ENCODE peak calls at places on chromosomes 7 and 10, in five cellular contexts. T, F, Z, O and P are unnamed samples.

GRCh38 chr10:32338262-32338661 is 8.7 kb downstream of the EPC1 start:
- DNase-seq in T (no peak), F (no peak), Z (no peak), O (no peak), P (no peak)

GRCh38 chr10:3102721-3103410 is 35.5 kb downstream of the PFKP start:
- DNase-seq in T (peak; percentile 77), F (no peak), Z (no peak), O (peak; percentile 78), P (no peak)

GRCh38 chr10:128843972-128844371 is 623.1 kb upstream of the MGMT start:
- DNase-seq in T (peak; percentile 44), F (no peak), Z (peak; percentile 2), O (no peak), P (no peak)

GRCh38 chr7:98051118-98051744 is 55.4 kb upstream of the LMTK2 start:
- DNase-seq in T (no peak), F (no peak), Z (peak; percentile 58), O (no peak), P (no peak)

GRCh38 chr7:38070718-38071117 is 107.3 kb upstream of the STARD3NL start:
- DNase-seq in T (peak; percentile 51), F (peak; percentile 19), Z (peak; percentile 6), O (peak; percentile 35), P (peak; percentile 2)

GRCh38 chr10:77328272-77328816 is 309.3 kb downstream of the KCNMA1 start:
- DNase-seq in T (peak; percentile 47), F (no peak), Z (no peak), O (peak; percentile 62), P (peak; percentile 45)

GRCh38 chr7:4861673-4862072 is at the start of gene PAPOLB:
- DNase-seq in T (peak; percentile 8), F (no peak), Z (no peak), O (no peak), P (no peak)

GRCh38 chr10:22997102-22997501 is 69.2 kb downstream of the ARMC3 start:
- DNase-seq in T (peak; percentile 55), F (no peak), Z (peak; percentile 19), O (peak; percentile 33), P (peak; percentile 33)

GRCh38 chr10:5538446-5538845 is 13.7 kb downstream of the CALML3 start:
- DNase-seq in T (peak; percentile 48), F (peak; percentile 78), Z (no peak), O (peak; percentile 70), P (peak; percentile 61)

GRCh38 chr7:21300692-21301091 is 127.2 kb upstream of the SP4 start:
- DNase-seq in T (no peak), F (no peak), Z (peak; percentile 8), O (no peak), P (no peak)

GRCh38 chr10:30581779-30582380 is 47.7 kb downstream of the LYZL2 start:
- DNase-seq in T (peak; percentile 74), F (no peak), Z (peak; percentile 36), O (peak; percentile 68), P (peak; percentile 50)

GRCh38 chr7:16357921-16358320 is 63.4 kb downstream of the CRPPA start:
- DNase-seq in T (no peak), F (no peak), Z (no peak), O (no peak), P (no peak)

GRCh38 chr10:83545901-83546391 is 593.4 kb upstream of the GHITM start:
- DNase-seq in T (peak; percentile 59), F (no peak), Z (no peak), O (peak; percentile 79), P (peak; percentile 14)

GRCh38 chr7:122423591-122423990 is 119.0 kb upstream of the FEZF1 start:
- DNase-seq in T (no peak), F (no peak), Z (no peak), O (no peak), P (no peak)

GRCh38 chr7:55961994-55962393 is 2.4 kb upstream of the NIPSNAP2 start:
- DNase-seq in T (no peak), F (peak; percentile 61), Z (no peak), O (no peak), P (no peak)

GRCh38 chr7:29146082-29146706 is at the start of gene CPVL:
- DNase-seq in T (peak; percentile 8), F (no peak), Z (peak; percentile 29), O (no peak), P (no peak)

GRCh38 chr10:123134058-123134914 is 1.5 kb upstream of the HMX3 start:
- DNase-seq in T (peak; percentile 43), F (no peak), Z (no peak), O (no peak), P (no peak)

GRCh38 chr10:64286533-64286932 is 765.3 kb downstream of the REEP3 start:
- DNase-seq in T (no peak), F (no peak), Z (no peak), O (no peak), P (no peak)

GRCh38 chr10:33087922-33088321 is 129.9 kb upstream of the ITGB1 start:
- DNase-seq in T (no peak), F (no peak), Z (no peak), O (no peak), P (no peak)

GRCh38 chr7:68820321-68820720 is 778.0 kb upstream of the AUTS2 start:
- DNase-seq in T (no peak), F (no peak), Z (no peak), O (no peak), P (no peak)

GRCh38 chr10:6175329-6176055 is 27.2 kb upstream of the PFKFB3 start:
- DNase-seq in T (no peak), F (no peak), Z (no peak), O (no peak), P (no peak)

GRCh38 chr10:6145414-6145978 is 56.7 kb downstream of the RBM17 start:
- DNase-seq in T (no peak), F (no peak), Z (no peak), O (no peak), P (no peak)

GRCh38 chr7:151491859-151492258 is 27.8 kb downstream of the RHEB start:
- DNase-seq in T (peak; percentile 81), F (peak; percentile 99), Z (peak; percentile 73), O (peak; percentile 83), P (peak; percentile 82)

GRCh38 chr7:120825576-120825975 is 32.4 kb downstream of the TSPAN12 start:
- DNase-seq in T (no peak), F (no peak), Z (no peak), O (no peak), P (peak; percentile 30)

GRCh38 chr10:27701971-27702537 is 43.6 kb downstream of the MKX start:
- DNase-seq in T (no peak), F (no peak), Z (no peak), O (no peak), P (no peak)

GRCh38 chr7:44631458-44632115 is 25.2 kb downstream of the OGDH start:
- DNase-seq in T (peak; percentile 75), F (no peak), Z (no peak), O (peak; percentile 54), P (peak; percentile 93)

GRCh38 chr7:3206771-3207191 is 94.3 kb upstream of the SDK1 start:
- DNase-seq in T (no peak), F (no peak), Z (no peak), O (no peak), P (no peak)

GRCh38 chr10:86401588-86402282 is 35.1 kb upstream of the GRID1 start:
- DNase-seq in T (no peak), F (no peak), Z (no peak), O (no peak), P (no peak)

DNA sequence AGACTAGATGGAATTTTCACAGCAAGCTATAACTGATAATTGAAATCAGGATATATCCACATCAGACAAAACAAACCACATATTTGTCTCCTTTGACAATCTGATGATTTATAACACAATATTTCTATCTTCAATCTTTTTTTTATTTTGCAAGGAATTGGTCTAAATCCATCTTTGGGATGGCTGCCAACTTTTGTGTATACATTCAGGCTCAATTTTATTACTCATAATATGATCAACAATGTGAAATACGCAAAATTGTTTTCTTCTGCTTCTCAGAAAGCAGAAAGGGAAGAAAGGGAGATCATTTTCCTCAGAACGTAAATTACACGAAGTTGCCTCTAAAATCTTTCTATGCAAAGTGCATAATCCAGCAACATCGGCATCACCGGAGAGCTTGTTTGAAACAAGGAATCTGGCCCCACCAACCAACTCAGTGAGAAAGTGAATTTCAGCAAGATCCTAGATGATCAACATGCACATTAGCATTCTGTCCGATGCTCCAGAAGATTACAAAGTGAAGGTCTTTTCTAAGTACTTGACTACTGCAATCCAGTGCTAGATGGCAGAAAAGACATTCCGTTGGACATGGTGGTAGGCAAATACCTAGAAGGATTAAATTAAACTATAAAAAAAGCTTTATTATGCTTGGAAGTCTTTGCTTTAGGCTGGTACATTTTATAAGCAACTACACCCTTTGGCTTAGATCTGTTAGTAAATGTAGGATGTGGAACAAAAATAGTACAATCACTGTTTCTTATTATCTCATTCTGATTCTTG is 126.3 kb upstream of the RSU1 start:
- DNase-seq in T (peak; percentile 50), F (no peak), Z (no peak), O (peak; percentile 28), P (no peak)
- TF ChIP-seq CTCF in T (no peak), F (no peak), Z (no peak), O (no peak), P (no peak)

GRCh38 chr10:121608669-121609190 is 10.5 kb upstream of the FGFR2 start:
- DNase-seq in T (no peak), F (no peak), Z (peak; percentile 43), O (no peak), P (no peak)
- H3K4me3 ChIP-seq in T (no peak overlapping the region), F (no peak overlapping the region), Z (peak overlapping the region; percentile 17), O (peak overlapping the region; percentile 24), P (peak overlapping the region; percentile 44)

DNA sequence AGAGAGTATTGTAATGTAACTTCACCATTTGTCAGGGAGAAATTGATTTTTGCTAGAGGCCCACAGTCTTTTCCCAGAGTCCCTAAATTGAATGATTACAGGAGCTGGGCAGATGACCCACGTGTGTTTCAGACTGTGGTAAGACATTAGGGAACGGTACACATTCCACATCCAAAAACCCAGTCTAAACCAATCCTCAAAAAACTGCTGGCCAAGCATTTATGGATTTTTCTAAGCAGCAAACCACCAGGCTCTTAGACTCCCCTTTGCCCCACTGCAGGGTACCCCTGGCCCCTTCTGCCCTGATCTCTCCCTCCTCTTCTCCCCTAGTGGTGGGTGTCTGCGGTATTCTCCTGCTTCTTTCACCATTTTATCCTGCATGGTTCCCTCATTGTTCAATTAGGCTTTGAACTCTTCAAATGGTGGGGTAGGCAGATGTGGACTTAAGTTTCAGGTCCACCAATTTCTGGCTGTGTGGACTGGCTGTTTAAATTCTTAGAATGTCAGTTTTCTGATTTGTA is 135.5 kb upstream of the SORCS3 start:
- DNase-seq in T (no peak), F (no peak), Z (no peak), O (no peak), P (no peak)
- TF ChIP-seq CTCF in T (no peak), F (no peak), Z (no peak), O (no peak), P (no peak)

DNA sequence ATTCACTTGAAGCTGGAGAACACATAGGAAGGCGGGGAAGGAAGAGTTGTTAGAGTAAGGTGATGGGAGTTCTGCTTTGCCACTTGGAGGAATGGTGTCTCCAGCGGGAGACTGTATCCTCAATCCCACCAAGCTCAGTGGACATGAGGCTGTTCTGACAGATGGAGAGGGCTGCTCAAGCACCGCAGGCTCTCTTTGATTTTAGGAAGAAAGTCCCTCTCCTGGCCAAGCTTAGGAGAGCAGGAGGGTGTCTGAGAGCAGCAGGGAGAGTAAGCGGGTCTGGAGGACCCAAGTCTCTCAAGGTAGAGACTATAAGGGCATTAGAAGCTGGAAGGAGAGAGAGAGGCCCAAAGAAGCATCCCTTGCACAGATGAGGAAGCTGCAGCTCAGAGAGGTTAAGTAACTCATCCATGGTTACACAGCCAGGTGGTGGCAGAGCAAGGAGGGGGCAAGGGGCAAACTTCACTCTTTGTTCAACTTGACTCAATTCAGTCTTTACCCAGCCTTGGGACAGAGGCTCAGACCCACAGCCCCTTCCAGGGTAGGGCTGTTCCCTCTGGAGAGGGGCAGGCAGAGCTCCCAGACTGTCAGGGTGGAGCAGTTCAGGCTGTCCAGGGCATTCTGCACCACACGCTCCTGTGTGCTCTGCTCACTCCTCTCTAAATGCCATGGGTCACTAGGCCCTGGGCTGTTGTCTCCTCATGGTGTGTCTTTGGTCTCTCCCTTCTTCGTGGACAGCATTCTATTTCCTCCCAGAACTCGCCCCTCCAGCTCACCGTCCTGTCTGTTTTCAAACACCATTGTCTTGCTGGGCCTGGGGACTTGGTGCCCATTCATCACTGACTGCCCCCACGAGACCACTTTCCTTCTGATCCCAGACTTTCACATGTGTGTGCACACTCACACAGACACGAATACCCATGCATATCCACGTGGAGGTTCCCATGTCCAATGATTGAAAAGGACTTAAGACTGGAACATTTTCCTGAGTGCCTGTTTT is 8.9 kb downstream of the CHAT start:
- DNase-seq in T (no peak), F (no peak), Z (no peak), O (no peak), P (no peak)
- H3K4me3 ChIP-seq in T (no peak overlapping the region), F (no peak overlapping the region), Z (no peak overlapping the region), O (no peak overlapping the region), P (no peak overlapping the region)